ENCODE peak calls at places on chromosomes 13 and 19, in four cellular contexts. K is fibroblast of lung, Z is cardiac fibroblast, H is astrocyte of the spinal cord. E is an unnamed sample.

GRCh38 chr13:30551194-30551593 is 66.5 kb upstream of the USPL1 start:
- DNase-seq in K (no peak), H (peak), Z (peak), E (peak)

GRCh38 chr13:86729206-86729605 is 930.0 kb upstream of the SLITRK6 start:
- DNase-seq in H (no peak), Z (no peak), K (no peak), E (no peak)

GRCh38 chr19:42311612-42312160 is 1.4 kb upstream of the TMEM145 start:
- DNase-seq in Z (peak), H (no peak), K (no peak), E (no peak)

GRCh38 chr13:72970956-72971355 is 87.8 kb upstream of the KLF5 start:
- DNase-seq in K (peak), Z (peak), H (peak), E (peak)

GRCh38 chr19:13350761-13351160 is 155.5 kb downstream of the CACNA1A start:
- DNase-seq in Z (no peak), H (no peak), K (no peak), E (no peak)

GRCh38 chr19:6233827-6234511 is 45.8 kb downstream of the MLLT1 start:
- DNase-seq in H (no peak), K (no peak), Z (no peak), E (no peak)

GRCh38 chr19:10690351-10690781 is 10.9 kb upstream of the QTRT1 start:
- DNase-seq in Z (peak), K (no peak), H (no peak), E (peak)

GRCh38 chr19:35313614-35314013 is 15.4 kb upstream of the CD22 start:
- DNase-seq in H (no peak), Z (no peak), K (no peak), E (no peak)

GRCh38 chr19:1791879-1792278 is 20.2 kb downstream of the ATP8B3 start:
- DNase-seq in Z (no peak), K (no peak), H (no peak), E (no peak)

GRCh38 chr19:2770055-2771013 is 12.7 kb downstream of the SGTA start:
- DNase-seq in H (no peak), Z (peak), K (peak), E (no peak)

GRCh38 chr13:23656637-23657036 is 86.4 kb downstream of the TNFRSF19 start:
- DNase-seq in Z (peak), K (peak), H (peak), E (no peak)

GRCh38 chr13:59178344-59178743 is 985.4 kb downstream of the DIAPH3 start:
- DNase-seq in K (no peak), H (peak), Z (peak), E (no peak)
- TF ChIP-seq CTCF in K (peak), H (peak), Z (peak), E (peak)

GRCh38 chr19:29129148-29129547 is 83.8 kb downstream of the UQCRFS1 start:
- DNase-seq in H (no peak), Z (no peak), K (no peak), E (no peak)
- TF ChIP-seq CTCF in H (no peak), Z (no peak), K (no peak), E (no peak)

DNA sequence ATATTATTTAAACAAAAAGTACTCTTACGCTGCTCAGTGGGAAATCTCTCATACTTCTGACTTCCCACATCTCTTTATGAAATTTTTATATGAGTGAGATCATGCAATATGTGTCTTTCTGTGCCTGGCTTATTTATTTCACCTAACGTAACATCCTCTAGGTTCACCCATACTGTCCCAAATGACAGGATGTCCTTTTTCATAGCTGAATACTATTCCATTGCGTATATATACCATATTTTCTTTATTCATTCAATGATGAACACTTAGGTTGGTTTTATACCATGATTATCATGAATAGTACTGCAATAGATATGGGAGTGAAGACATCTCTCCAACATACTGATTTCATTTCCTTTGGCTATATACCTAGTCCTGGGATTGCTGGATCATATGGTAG is 57.8 kb upstream of the TPP2 start:
- DNase-seq in Z (no peak), K (no peak), H (no peak), E (no peak)
- TF ChIP-seq CTCF in Z (no peak), K (no peak), H (no peak), E (no peak)

GRCh38 chr19:15550847-15551182 is 42.5 kb downstream of the CYP4F22 start:
- DNase-seq in H (no peak), K (no peak), Z (no peak), E (no peak)
- TF ChIP-seq CTCF in H (no peak), K (no peak), Z (no peak), E (peak)

DNA sequence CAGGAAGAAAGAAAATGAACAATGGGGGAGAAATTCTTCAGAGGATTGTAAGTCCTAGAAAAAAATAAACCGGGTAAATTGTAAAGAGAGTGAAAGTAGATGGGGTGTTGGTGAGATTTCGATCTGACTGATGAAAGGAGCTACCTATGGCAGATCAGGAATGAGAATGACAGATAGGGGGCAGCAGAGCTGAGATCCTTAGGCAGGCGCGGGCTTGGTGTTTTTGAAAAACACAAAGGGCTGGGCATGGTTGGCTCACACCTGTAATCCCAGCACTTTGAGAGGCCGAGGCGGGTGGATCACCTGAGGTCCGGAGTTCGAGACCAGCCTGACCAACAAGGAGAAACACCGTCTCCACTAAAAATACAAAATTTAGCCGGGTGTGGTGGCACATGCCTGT is 1468.6 kb upstream of the SLC10A2 start:
- DNase-seq in Z (no peak), H (no peak), K (no peak), E (no peak)
- TF ChIP-seq CTCF in Z (no peak), H (peak), K (peak), E (peak)

GRCh38 chr19:4660993-4661392 is 9.1 kb downstream of the MYDGF start:
- DNase-seq in K (no peak), Z (peak), H (no peak), E (no peak)

GRCh38 chr19:4662812-4663211 is 7.3 kb downstream of the MYDGF start:
- DNase-seq in K (no peak), H (no peak), Z (no peak), E (no peak)

GRCh38 chr19:4662020-4662695 is 8.0 kb downstream of the MYDGF start:
- DNase-seq in K (no peak), Z (no peak), H (no peak), E (no peak)

GRCh38 chr19:4657835-4658234 is 12.3 kb downstream of the MYDGF start:
- DNase-seq in Z (no peak), K (no peak), H (no peak), E (no peak)

DNA sequence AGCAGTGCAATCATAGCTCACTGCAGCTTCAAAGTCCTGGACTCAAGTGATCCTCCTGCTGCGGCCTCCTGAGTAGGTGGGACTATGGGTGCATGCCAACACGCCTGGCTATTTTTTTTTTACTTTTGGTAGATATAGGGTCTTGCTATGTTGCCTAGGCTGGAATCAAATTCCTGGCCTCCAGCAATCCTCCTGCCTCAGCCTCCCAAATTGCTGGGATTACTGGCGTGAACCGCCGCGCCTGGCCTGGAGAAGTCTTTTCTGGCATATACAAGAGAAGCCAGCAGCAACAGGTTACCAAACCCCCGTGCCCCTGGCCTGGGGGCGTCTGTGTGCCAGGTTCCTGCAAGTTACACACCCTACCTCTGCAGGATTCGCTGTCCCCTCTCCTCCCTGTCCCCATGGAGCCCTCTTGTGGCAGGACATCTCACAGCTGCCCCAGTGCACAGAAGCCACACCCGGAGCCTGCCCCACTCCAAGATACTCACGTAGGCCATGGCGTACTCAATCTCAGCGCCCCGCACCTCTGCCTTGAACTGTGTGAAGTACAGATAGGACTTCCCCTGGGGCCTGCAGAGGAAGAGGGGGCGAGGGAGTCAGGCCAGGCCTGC is 9.9 kb downstream of the MYDGF start:
- DNase-seq in K (no peak), H (no peak), Z (no peak), E (no peak)
- TF ChIP-seq CTCF in K (peak), H (peak), Z (peak), E (peak)

GRCh38 chr13:111429064-111429558 is 108.7 kb downstream of the TEX29 start:
- DNase-seq in Z (peak), K (peak), H (peak), E (peak)
- TF ChIP-seq CTCF in Z (peak), K (peak), H (peak), E (peak)

GRCh38 chr19:3850320-3850972 is 18.4 kb downstream of the ZFR2 start:
- DNase-seq in H (no peak), K (no peak), Z (no peak), E (no peak)

GRCh38 chr19:3852177-3852511 is 16.7 kb downstream of the ZFR2 start:
- DNase-seq in Z (no peak), H (no peak), K (no peak), E (no peak)

GRCh38 chr19:3851254-3852176 is 17.3 kb downstream of the ZFR2 start:
- DNase-seq in K (peak), H (peak), Z (peak), E (no peak)

GRCh38 chr19:3855321-3855720 is 13.5 kb downstream of the ZFR2 start:
- DNase-seq in K (no peak), Z (no peak), H (no peak), E (no peak)

DNA sequence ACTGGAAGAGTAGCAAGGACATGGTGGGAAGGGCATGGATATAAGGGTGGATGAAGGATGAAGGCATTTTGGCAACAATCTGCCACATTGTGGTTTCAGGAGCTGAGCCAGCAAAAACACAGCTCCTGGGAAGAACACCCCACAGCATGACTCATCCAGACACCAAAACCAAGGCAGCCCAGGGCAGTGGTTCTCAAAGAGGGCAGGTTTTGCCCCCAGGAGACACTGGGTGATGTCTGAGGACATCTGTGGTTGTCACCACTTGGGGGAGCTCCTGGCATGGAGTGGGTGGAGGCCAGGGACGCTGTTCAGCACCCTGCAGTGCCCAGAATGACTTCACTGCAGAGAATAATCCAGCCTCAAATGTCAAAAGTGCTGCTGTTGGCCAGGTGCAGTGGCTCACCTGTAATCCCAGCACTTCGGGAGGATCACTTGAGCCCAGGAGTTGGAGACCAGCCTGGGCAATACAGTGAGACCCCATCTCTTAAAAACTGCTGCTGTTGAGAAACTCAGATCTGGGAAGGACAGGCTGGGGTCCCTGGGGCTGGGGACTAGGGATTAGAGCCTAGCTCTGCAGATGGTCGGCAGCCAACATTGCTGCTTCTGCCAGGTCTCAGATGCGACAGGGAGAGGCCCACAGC is 16.1 kb downstream of the ZFR2 start:
- DNase-seq in K (peak), H (peak), Z (peak), E (peak)
- TF ChIP-seq CTCF in K (peak), H (peak), Z (peak), E (peak)

GRCh38 chr19:47681936-47682335 is 31.3 kb upstream of the EHD2 start:
- DNase-seq in K (no peak), H (no peak), Z (no peak), E (no peak)
- TF ChIP-seq CTCF in K (no peak), H (no peak), Z (no peak), E (no peak)

DNA sequence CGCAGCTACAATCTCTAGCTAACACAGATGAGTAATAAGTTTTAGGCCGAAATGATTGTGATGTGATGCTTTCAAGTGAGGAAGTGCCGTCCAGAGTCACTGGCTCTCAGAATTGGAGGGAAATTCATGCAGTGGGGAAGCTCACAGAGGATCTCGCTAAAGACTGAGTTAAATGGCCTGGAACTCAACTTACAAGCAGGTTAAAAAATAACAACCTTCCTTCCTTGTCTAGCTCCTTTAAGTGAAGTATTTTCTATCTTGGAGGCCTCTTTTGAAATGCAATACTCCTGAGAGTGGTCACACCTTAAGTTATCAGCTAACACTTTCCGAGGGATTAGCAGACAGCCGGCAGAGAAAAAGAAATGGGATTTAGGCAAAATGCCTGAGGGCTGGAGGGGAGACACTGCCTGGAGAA is 74.2 kb downstream of the IRS2 start:
- DNase-seq in H (no peak), K (no peak), Z (no peak), E (no peak)
- TF ChIP-seq CTCF in H (no peak), K (no peak), Z (no peak), E (no peak)

E was measured in HFFc6.